ENCODE peak calls at places on chromosomes 1 and 21, in nine cellular contexts. One of them, this sample, is unnamed.

GRCh38 chr1:19786988-19787423 is 12.7 kb downstream of the TMCO4 start:
- DNase-seq in left colon: no peak
- DNase-seq in hepatic stellate cell: no peak
- DNase-seq in AG09319: no peak
- DNase-seq in GM12892: no peak
- DNase-seq in neural crest cell: no peak
- DNase-seq in NCI-H1694 treated with DMSO at 0.1 percent for 48 hours: no peak
- DNase-seq in GF-D8: no peak
- DNase-seq in EH: no peak
- DNase-seq in this sample: no peak

GRCh38 chr1:185317886-185318310 is 855 bp upstream of the IVNS1ABP start:
- DNase-seq in left colon: peak
- DNase-seq in hepatic stellate cell: no peak
- DNase-seq in AG09319: no peak
- DNase-seq in GM12892: peak
- DNase-seq in neural crest cell: no peak
- DNase-seq in NCI-H1694 treated with DMSO at 0.1 percent for 48 hours: no peak
- DNase-seq in GF-D8: peak
- DNase-seq in EH: no peak
- DNase-seq in this sample: peak

GRCh38 chr1:50531601-50532000 is 108.4 kb upstream of the DMRTA2 start:
- DNase-seq in left colon: no peak
- DNase-seq in hepatic stellate cell: no peak
- DNase-seq in AG09319: no peak
- DNase-seq in GM12892: no peak
- DNase-seq in neural crest cell: no peak
- DNase-seq in NCI-H1694 treated with DMSO at 0.1 percent for 48 hours: no peak
- DNase-seq in GF-D8: no peak
- DNase-seq in EH: peak
- DNase-seq in this sample: no peak

GRCh38 chr1:50426702-50427085 is 3.5 kb upstream of the DMRTA2 start:
- DNase-seq in left colon: no peak
- DNase-seq in hepatic stellate cell: peak
- DNase-seq in AG09319: no peak
- DNase-seq in GM12892: no peak
- DNase-seq in neural crest cell: no peak
- DNase-seq in NCI-H1694 treated with DMSO at 0.1 percent for 48 hours: peak
- DNase-seq in GF-D8: no peak
- DNase-seq in EH: no peak
- DNase-seq in this sample: no peak

GRCh38 chr1:227898502-227899140 is 49.1 kb downstream of the WNT9A start:
- DNase-seq in left colon: peak
- DNase-seq in hepatic stellate cell: no peak
- DNase-seq in AG09319: no peak
- DNase-seq in GM12892: no peak
- DNase-seq in neural crest cell: no peak
- DNase-seq in NCI-H1694 treated with DMSO at 0.1 percent for 48 hours: no peak
- DNase-seq in GF-D8: no peak
- DNase-seq in EH: no peak
- DNase-seq in this sample: peak

GRCh38 chr1:18883636-18884418 is 18.5 kb downstream of the ALDH4A1 start:
- DNase-seq in left colon: peak
- DNase-seq in hepatic stellate cell: peak
- DNase-seq in AG09319: no peak
- DNase-seq in GM12892: peak
- DNase-seq in neural crest cell: peak
- DNase-seq in NCI-H1694 treated with DMSO at 0.1 percent for 48 hours: peak
- DNase-seq in GF-D8: no peak
- DNase-seq in EH: peak
- DNase-seq in this sample: peak

GRCh38 chr1:2046225-2046917 is 3.8 kb upstream of the PRKCZ start:
- DNase-seq in left colon: peak
- DNase-seq in hepatic stellate cell: no peak
- DNase-seq in AG09319: no peak
- DNase-seq in GM12892: peak
- DNase-seq in neural crest cell: peak
- DNase-seq in NCI-H1694 treated with DMSO at 0.1 percent for 48 hours: no peak
- DNase-seq in GF-D8: no peak
- DNase-seq in EH: peak
- DNase-seq in this sample: no peak

GRCh38 chr1:143611159-143611558 is 360.6 kb downstream of the FAM72C start:
- DNase-seq in left colon: no peak
- DNase-seq in hepatic stellate cell: no peak
- DNase-seq in AG09319: no peak
- DNase-seq in GM12892: no peak
- DNase-seq in neural crest cell: no peak
- DNase-seq in NCI-H1694 treated with DMSO at 0.1 percent for 48 hours: no peak
- DNase-seq in GF-D8: no peak
- DNase-seq in EH: peak
- DNase-seq in this sample: no peak

GRCh38 chr1:2519729-2520128 is 6.7 kb downstream of the PANK4 start:
- DNase-seq in left colon: no peak
- DNase-seq in hepatic stellate cell: no peak
- DNase-seq in AG09319: no peak
- DNase-seq in GM12892: no peak
- DNase-seq in neural crest cell: no peak
- DNase-seq in NCI-H1694 treated with DMSO at 0.1 percent for 48 hours: no peak
- DNase-seq in GF-D8: no peak
- DNase-seq in EH: no peak
- DNase-seq in this sample: no peak

GRCh38 chr1:55839221-55839620 is 624.1 kb upstream of the USP24 start:
- DNase-seq in left colon: no peak
- DNase-seq in hepatic stellate cell: no peak
- DNase-seq in AG09319: no peak
- DNase-seq in GM12892: no peak
- DNase-seq in neural crest cell: no peak
- DNase-seq in NCI-H1694 treated with DMSO at 0.1 percent for 48 hours: no peak
- DNase-seq in GF-D8: no peak
- DNase-seq in EH: no peak
- DNase-seq in this sample: no peak

GRCh38 chr1:179953974-179954493 is 576 bp upstream of the CEP350 start:
- DNase-seq in left colon: peak
- DNase-seq in hepatic stellate cell: peak
- DNase-seq in AG09319: no peak
- DNase-seq in GM12892: no peak
- DNase-seq in neural crest cell: no peak
- DNase-seq in NCI-H1694 treated with DMSO at 0.1 percent for 48 hours: peak
- DNase-seq in GF-D8: peak
- DNase-seq in EH: no peak
- DNase-seq in this sample: no peak

GRCh38 chr1:58515794-58516401 is 30.6 kb downstream of the OMA1 start:
- DNase-seq in left colon: peak
- DNase-seq in hepatic stellate cell: peak
- DNase-seq in AG09319: peak
- DNase-seq in GM12892: no peak
- DNase-seq in neural crest cell: peak
- DNase-seq in NCI-H1694 treated with DMSO at 0.1 percent for 48 hours: peak
- DNase-seq in GF-D8: peak
- DNase-seq in EH: peak
- DNase-seq in this sample: no peak

GRCh38 chr1:163875927-163876320 is 554.2 kb downstream of the NUF2 start:
- DNase-seq in left colon: no peak
- DNase-seq in hepatic stellate cell: peak
- DNase-seq in AG09319: peak
- DNase-seq in GM12892: no peak
- DNase-seq in neural crest cell: no peak
- DNase-seq in NCI-H1694 treated with DMSO at 0.1 percent for 48 hours: no peak
- DNase-seq in GF-D8: no peak
- DNase-seq in EH: peak
- DNase-seq in this sample: no peak

GRCh38 chr1:184387871-184388670 is 1.2 kb downstream of the C1orf21 start:
- DNase-seq in left colon: peak
- DNase-seq in hepatic stellate cell: peak
- DNase-seq in AG09319: peak
- DNase-seq in GM12892: no peak
- DNase-seq in neural crest cell: peak
- DNase-seq in NCI-H1694 treated with DMSO at 0.1 percent for 48 hours: peak
- DNase-seq in GF-D8: no peak
- DNase-seq in EH: peak
- DNase-seq in this sample: no peak

GRCh38 chr1:162561616-162562451 is at the start of gene UAP1:
- DNase-seq in left colon: peak
- DNase-seq in hepatic stellate cell: peak
- DNase-seq in AG09319: no peak
- DNase-seq in GM12892: peak
- DNase-seq in neural crest cell: peak
- DNase-seq in NCI-H1694 treated with DMSO at 0.1 percent for 48 hours: peak
- DNase-seq in GF-D8: no peak
- DNase-seq in EH: peak
- DNase-seq in this sample: no peak

GRCh38 chr21:28633803-28634572 is 358.7 kb downstream of the LTN1 start:
- DNase-seq in left colon: no peak
- DNase-seq in hepatic stellate cell: peak
- DNase-seq in AG09319: no peak
- DNase-seq in GM12892: no peak
- DNase-seq in neural crest cell: no peak
- DNase-seq in NCI-H1694 treated with DMSO at 0.1 percent for 48 hours: no peak
- DNase-seq in GF-D8: no peak
- DNase-seq in EH: peak
- DNase-seq in this sample: no peak

GRCh38 chr1:210416049-210416448 is 87.3 kb downstream of the HHAT start:
- DNase-seq in left colon: no peak
- DNase-seq in hepatic stellate cell: no peak
- DNase-seq in AG09319: no peak
- DNase-seq in GM12892: no peak
- DNase-seq in neural crest cell: no peak
- DNase-seq in NCI-H1694 treated with DMSO at 0.1 percent for 48 hours: peak
- DNase-seq in GF-D8: no peak
- DNase-seq in EH: no peak
- DNase-seq in this sample: no peak

GRCh38 chr1:77487631-77488030 is 194.8 kb downstream of the ZZZ3 start:
- DNase-seq in left colon: no peak
- DNase-seq in hepatic stellate cell: no peak
- DNase-seq in AG09319: no peak
- DNase-seq in GM12892: no peak
- DNase-seq in neural crest cell: no peak
- DNase-seq in NCI-H1694 treated with DMSO at 0.1 percent for 48 hours: no peak
- DNase-seq in GF-D8: no peak
- DNase-seq in EH: no peak
- DNase-seq in this sample: no peak

GRCh38 chr1:241202321-241202845 is 154.6 kb downstream of the RGS7 start:
- DNase-seq in left colon: no peak
- DNase-seq in hepatic stellate cell: no peak
- DNase-seq in AG09319: no peak
- DNase-seq in GM12892: no peak
- DNase-seq in neural crest cell: no peak
- DNase-seq in NCI-H1694 treated with DMSO at 0.1 percent for 48 hours: no peak
- DNase-seq in GF-D8: no peak
- DNase-seq in EH: no peak
- DNase-seq in this sample: no peak

GRCh38 chr1:201709564-201710295 is 119.2 kb upstream of the IPO9 start:
- DNase-seq in left colon: no peak
- DNase-seq in hepatic stellate cell: peak
- DNase-seq in AG09319: no peak
- DNase-seq in GM12892: peak
- DNase-seq in neural crest cell: peak
- DNase-seq in NCI-H1694 treated with DMSO at 0.1 percent for 48 hours: peak
- DNase-seq in GF-D8: no peak
- DNase-seq in EH: peak
- DNase-seq in this sample: peak

GRCh38 chr21:31444061-31444460 is 100.0 kb upstream of the TIAM1 start:
- DNase-seq in left colon: no peak
- DNase-seq in hepatic stellate cell: no peak
- DNase-seq in AG09319: no peak
- DNase-seq in GM12892: no peak
- DNase-seq in neural crest cell: no peak
- DNase-seq in NCI-H1694 treated with DMSO at 0.1 percent for 48 hours: no peak
- DNase-seq in GF-D8: no peak
- DNase-seq in EH: no peak
- DNase-seq in this sample: no peak

GRCh38 chr21:34351786-34352241 is 12.0 kb upstream of the KCNE2 start:
- DNase-seq in left colon: peak
- DNase-seq in hepatic stellate cell: peak
- DNase-seq in AG09319: no peak
- DNase-seq in GM12892: peak
- DNase-seq in neural crest cell: peak
- DNase-seq in NCI-H1694 treated with DMSO at 0.1 percent for 48 hours: peak
- DNase-seq in GF-D8: no peak
- DNase-seq in EH: peak
- DNase-seq in this sample: no peak

GRCh38 chr21:34630536-34631143 is 15.7 kb upstream of the RCAN1 start:
- DNase-seq in left colon: no peak
- DNase-seq in hepatic stellate cell: peak
- DNase-seq in AG09319: peak
- DNase-seq in GM12892: no peak
- DNase-seq in neural crest cell: peak
- DNase-seq in NCI-H1694 treated with DMSO at 0.1 percent for 48 hours: peak
- DNase-seq in GF-D8: peak
- DNase-seq in EH: peak
- DNase-seq in this sample: no peak

GRCh38 chr1:179034720-179035119 is 9.0 kb downstream of the FAM20B start:
- DNase-seq in left colon: no peak
- DNase-seq in hepatic stellate cell: peak
- DNase-seq in AG09319: peak
- DNase-seq in GM12892: no peak
- DNase-seq in neural crest cell: no peak
- DNase-seq in NCI-H1694 treated with DMSO at 0.1 percent for 48 hours: no peak
- DNase-seq in GF-D8: no peak
- DNase-seq in EH: peak
- DNase-seq in this sample: no peak

GRCh38 chr1:115515270-115515669 is 126.5 kb upstream of the VANGL1 start:
- DNase-seq in left colon: no peak
- DNase-seq in hepatic stellate cell: no peak
- DNase-seq in AG09319: no peak
- DNase-seq in GM12892: no peak
- DNase-seq in neural crest cell: no peak
- DNase-seq in NCI-H1694 treated with DMSO at 0.1 percent for 48 hours: no peak
- DNase-seq in GF-D8: no peak
- DNase-seq in EH: no peak
- DNase-seq in this sample: no peak

GRCh38 chr1:15493869-15494390 is 18.0 kb downstream of the CELA2B start:
- DNase-seq in left colon: no peak
- DNase-seq in hepatic stellate cell: no peak
- DNase-seq in AG09319: no peak
- DNase-seq in GM12892: no peak
- DNase-seq in neural crest cell: no peak
- DNase-seq in NCI-H1694 treated with DMSO at 0.1 percent for 48 hours: no peak
- DNase-seq in GF-D8: no peak
- DNase-seq in EH: no peak
- DNase-seq in this sample: no peak

GRCh38 chr1:12174789-12175455 is 8.1 kb downstream of the TNFRSF1B start:
- DNase-seq in left colon: peak
- DNase-seq in hepatic stellate cell: no peak
- DNase-seq in AG09319: no peak
- DNase-seq in GM12892: no peak
- DNase-seq in neural crest cell: peak
- DNase-seq in NCI-H1694 treated with DMSO at 0.1 percent for 48 hours: no peak
- DNase-seq in GF-D8: no peak
- DNase-seq in EH: no peak
- DNase-seq in this sample: no peak

GRCh38 chr1:7048395-7048794 is 263.1 kb downstream of the CAMTA1 start:
- DNase-seq in left colon: no peak
- DNase-seq in hepatic stellate cell: no peak
- DNase-seq in AG09319: no peak
- DNase-seq in GM12892: no peak
- DNase-seq in neural crest cell: no peak
- DNase-seq in NCI-H1694 treated with DMSO at 0.1 percent for 48 hours: no peak
- DNase-seq in GF-D8: no peak
- DNase-seq in EH: no peak
- DNase-seq in this sample: no peak

GRCh38 chr21:43375827-43376795 is 50.8 kb downstream of the SIK1 start:
- DNase-seq in left colon: no peak
- DNase-seq in hepatic stellate cell: no peak
- DNase-seq in AG09319: no peak
- DNase-seq in GM12892: no peak
- DNase-seq in neural crest cell: no peak
- DNase-seq in NCI-H1694 treated with DMSO at 0.1 percent for 48 hours: no peak
- DNase-seq in GF-D8: no peak
- DNase-seq in EH: no peak
- DNase-seq in this sample: no peak

GRCh38 chr21:38460171-38460742 is 38.0 kb downstream of the ERG start:
- DNase-seq in left colon: no peak
- DNase-seq in hepatic stellate cell: no peak
- DNase-seq in AG09319: no peak
- DNase-seq in GM12892: no peak
- DNase-seq in neural crest cell: no peak
- DNase-seq in NCI-H1694 treated with DMSO at 0.1 percent for 48 hours: no peak
- DNase-seq in GF-D8: no peak
- DNase-seq in EH: peak
- DNase-seq in this sample: no peak

GRCh38 chr1:177600936-177601335 is 368.9 kb downstream of the SEC16B start:
- DNase-seq in left colon: no peak
- DNase-seq in hepatic stellate cell: no peak
- DNase-seq in AG09319: no peak
- DNase-seq in GM12892: no peak
- DNase-seq in neural crest cell: no peak
- DNase-seq in NCI-H1694 treated with DMSO at 0.1 percent for 48 hours: no peak
- DNase-seq in GF-D8: no peak
- DNase-seq in EH: no peak
- DNase-seq in this sample: no peak

This sample was measured in central memory CD8-positive, alpha-beta T cell.